ENCODE peak calls at places on chromosomes 1 and 21, in nine cellular contexts. One of them, this sample, is unnamed.

GRCh38 chr1:7265771-7266371 is 480.6 kb downstream of the CAMTA1 start:
- DNase-seq in fibroblast of mammary gland: peak; percentile 96
- DNase-seq in activated CD8-positive, alpha-beta memory T cell treated with anti-CD3 and anti-CD28 coated beads for 48 hours: no peak
- DNase-seq in KG1: no peak
- DNase-seq in activated T-helper 1 cell treated with anti-CD3 and anti-CD28 coated beads, Interleukin-12 subunit alpha, Interleukin-12 subunit beta, Interleukin-2, Interleukin-4 antibody, amounts not matched to agents 30 ng/mL and 10 ng/mL and 1 ng/mL, durations not matched to agents 14 hours and 24 hours and 36 hours: no peak
- DNase-seq in mesothelial cell of epicardium: peak; percentile 37
- DNase-seq in activated naive CD4-positive, alpha-beta T cell treated with Interleukin-2 at 50 U/mL for 16 hours: no peak
- DNase-seq in frontal cortex: no peak
- DNase-seq in activated naive CD8-positive, alpha-beta T cell treated with anti-CD3 and anti-CD28 coated beads, Interleukin-2, amount 50 U/mL, for 24 hours: no peak
- DNase-seq in this sample: no peak

GRCh38 chr21:16193758-16194606 is 464.2 kb downstream of the USP25 start:
- DNase-seq in frontal cortex: no peak
- DNase-seq in mesothelial cell of epicardium: peak; percentile 45
- DNase-seq in fibroblast of mammary gland: peak; percentile 87
- DNase-seq in activated naive CD4-positive, alpha-beta T cell treated with Interleukin-2 at 50 U/mL for 16 hours: no peak
- DNase-seq in activated CD8-positive, alpha-beta memory T cell treated with anti-CD3 and anti-CD28 coated beads for 48 hours: no peak
- DNase-seq in activated T-helper 1 cell treated with anti-CD3 and anti-CD28 coated beads, Interleukin-12 subunit alpha, Interleukin-12 subunit beta, Interleukin-2, Interleukin-4 antibody, amounts not matched to agents 30 ng/mL and 10 ng/mL and 1 ng/mL, durations not matched to agents 14 hours and 24 hours and 36 hours: no peak
- DNase-seq in KG1: peak; percentile 56
- DNase-seq in activated naive CD8-positive, alpha-beta T cell treated with anti-CD3 and anti-CD28 coated beads, Interleukin-2, amount 50 U/mL, for 24 hours: no peak
- DNase-seq in this sample: no peak

GRCh38 chr1:166988976-166989515 is at the start of gene MAEL:
- DNase-seq in KG1: no peak
- DNase-seq in activated CD8-positive, alpha-beta memory T cell treated with anti-CD3 and anti-CD28 coated beads for 48 hours: no peak
- DNase-seq in activated naive CD8-positive, alpha-beta T cell treated with anti-CD3 and anti-CD28 coated beads, Interleukin-2, amount 50 U/mL, for 24 hours: no peak
- DNase-seq in activated naive CD4-positive, alpha-beta T cell treated with Interleukin-2 at 50 U/mL for 16 hours: no peak
- DNase-seq in mesothelial cell of epicardium: no peak
- DNase-seq in activated T-helper 1 cell treated with anti-CD3 and anti-CD28 coated beads, Interleukin-12 subunit alpha, Interleukin-12 subunit beta, Interleukin-2, Interleukin-4 antibody, amounts not matched to agents 30 ng/mL and 10 ng/mL and 1 ng/mL, durations not matched to agents 14 hours and 24 hours and 36 hours: no peak
- DNase-seq in frontal cortex: no peak
- DNase-seq in fibroblast of mammary gland: peak; percentile 2
- DNase-seq in this sample: no peak

GRCh38 chr21:42843021-42843420 is 36.3 kb downstream of the WDR4 start:
- DNase-seq in activated CD8-positive, alpha-beta memory T cell treated with anti-CD3 and anti-CD28 coated beads for 48 hours: no peak
- DNase-seq in activated T-helper 1 cell treated with anti-CD3 and anti-CD28 coated beads, Interleukin-12 subunit alpha, Interleukin-12 subunit beta, Interleukin-2, Interleukin-4 antibody, amounts not matched to agents 30 ng/mL and 10 ng/mL and 1 ng/mL, durations not matched to agents 14 hours and 24 hours and 36 hours: no peak
- DNase-seq in activated naive CD4-positive, alpha-beta T cell treated with Interleukin-2 at 50 U/mL for 16 hours: no peak
- DNase-seq in fibroblast of mammary gland: no peak
- DNase-seq in mesothelial cell of epicardium: no peak
- DNase-seq in frontal cortex: no peak
- DNase-seq in activated naive CD8-positive, alpha-beta T cell treated with anti-CD3 and anti-CD28 coated beads, Interleukin-2, amount 50 U/mL, for 24 hours: no peak
- DNase-seq in KG1: no peak
- DNase-seq in this sample: no peak

GRCh38 chr1:40676516-40676915 is 11.0 kb upstream of the RIMS3 start:
- DNase-seq in activated naive CD8-positive, alpha-beta T cell treated with anti-CD3 and anti-CD28 coated beads, Interleukin-2, amount 50 U/mL, for 24 hours: no peak
- DNase-seq in activated T-helper 1 cell treated with anti-CD3 and anti-CD28 coated beads, Interleukin-12 subunit alpha, Interleukin-12 subunit beta, Interleukin-2, Interleukin-4 antibody, amounts not matched to agents 30 ng/mL and 10 ng/mL and 1 ng/mL, durations not matched to agents 14 hours and 24 hours and 36 hours: no peak
- DNase-seq in fibroblast of mammary gland: no peak
- DNase-seq in activated CD8-positive, alpha-beta memory T cell treated with anti-CD3 and anti-CD28 coated beads for 48 hours: no peak
- DNase-seq in activated naive CD4-positive, alpha-beta T cell treated with Interleukin-2 at 50 U/mL for 16 hours: no peak
- DNase-seq in KG1: no peak
- DNase-seq in frontal cortex: no peak
- DNase-seq in mesothelial cell of epicardium: no peak
- DNase-seq in this sample: no peak

GRCh38 chr1:180269848-180270766 is 40.0 kb downstream of the LHX4 start:
- DNase-seq in mesothelial cell of epicardium: peak; percentile 35
- DNase-seq in frontal cortex: no peak
- DNase-seq in KG1: no peak
- DNase-seq in activated naive CD4-positive, alpha-beta T cell treated with Interleukin-2 at 50 U/mL for 16 hours: no peak
- DNase-seq in fibroblast of mammary gland: no peak
- DNase-seq in activated T-helper 1 cell treated with anti-CD3 and anti-CD28 coated beads, Interleukin-12 subunit alpha, Interleukin-12 subunit beta, Interleukin-2, Interleukin-4 antibody, amounts not matched to agents 30 ng/mL and 10 ng/mL and 1 ng/mL, durations not matched to agents 14 hours and 24 hours and 36 hours: no peak
- DNase-seq in activated naive CD8-positive, alpha-beta T cell treated with anti-CD3 and anti-CD28 coated beads, Interleukin-2, amount 50 U/mL, for 24 hours: no peak
- DNase-seq in activated CD8-positive, alpha-beta memory T cell treated with anti-CD3 and anti-CD28 coated beads for 48 hours: no peak
- DNase-seq in this sample: no peak

GRCh38 chr1:33182452-33182851 is 609 bp upstream of the TRIM62 start:
- DNase-seq in activated CD8-positive, alpha-beta memory T cell treated with anti-CD3 and anti-CD28 coated beads for 48 hours: no peak
- DNase-seq in fibroblast of mammary gland: peak; percentile 62
- DNase-seq in activated T-helper 1 cell treated with anti-CD3 and anti-CD28 coated beads, Interleukin-12 subunit alpha, Interleukin-12 subunit beta, Interleukin-2, Interleukin-4 antibody, amounts not matched to agents 30 ng/mL and 10 ng/mL and 1 ng/mL, durations not matched to agents 14 hours and 24 hours and 36 hours: no peak
- DNase-seq in frontal cortex: no peak
- DNase-seq in KG1: no peak
- DNase-seq in activated naive CD4-positive, alpha-beta T cell treated with Interleukin-2 at 50 U/mL for 16 hours: no peak
- DNase-seq in mesothelial cell of epicardium: no peak
- DNase-seq in activated naive CD8-positive, alpha-beta T cell treated with anti-CD3 and anti-CD28 coated beads, Interleukin-2, amount 50 U/mL, for 24 hours: no peak
- DNase-seq in this sample: no peak

GRCh38 chr1:174605198-174605597 is 157.4 kb downstream of the GPR52 start:
- DNase-seq in activated naive CD8-positive, alpha-beta T cell treated with anti-CD3 and anti-CD28 coated beads, Interleukin-2, amount 50 U/mL, for 24 hours: no peak
- DNase-seq in activated naive CD4-positive, alpha-beta T cell treated with Interleukin-2 at 50 U/mL for 16 hours: no peak
- DNase-seq in frontal cortex: no peak
- DNase-seq in KG1: no peak
- DNase-seq in activated CD8-positive, alpha-beta memory T cell treated with anti-CD3 and anti-CD28 coated beads for 48 hours: no peak
- DNase-seq in fibroblast of mammary gland: no peak
- DNase-seq in mesothelial cell of epicardium: no peak
- DNase-seq in activated T-helper 1 cell treated with anti-CD3 and anti-CD28 coated beads, Interleukin-12 subunit alpha, Interleukin-12 subunit beta, Interleukin-2, Interleukin-4 antibody, amounts not matched to agents 30 ng/mL and 10 ng/mL and 1 ng/mL, durations not matched to agents 14 hours and 24 hours and 36 hours: no peak
- DNase-seq in this sample: no peak

GRCh38 chr1:15174615-15174983 is 21.1 kb downstream of the TMEM51 start:
- DNase-seq in frontal cortex: no peak
- DNase-seq in activated T-helper 1 cell treated with anti-CD3 and anti-CD28 coated beads, Interleukin-12 subunit alpha, Interleukin-12 subunit beta, Interleukin-2, Interleukin-4 antibody, amounts not matched to agents 30 ng/mL and 10 ng/mL and 1 ng/mL, durations not matched to agents 14 hours and 24 hours and 36 hours: no peak
- DNase-seq in fibroblast of mammary gland: peak; percentile 51
- DNase-seq in KG1: no peak
- DNase-seq in activated naive CD8-positive, alpha-beta T cell treated with anti-CD3 and anti-CD28 coated beads, Interleukin-2, amount 50 U/mL, for 24 hours: no peak
- DNase-seq in activated naive CD4-positive, alpha-beta T cell treated with Interleukin-2 at 50 U/mL for 16 hours: no peak
- DNase-seq in activated CD8-positive, alpha-beta memory T cell treated with anti-CD3 and anti-CD28 coated beads for 48 hours: no peak
- DNase-seq in mesothelial cell of epicardium: no peak
- DNase-seq in this sample: no peak

GRCh38 chr1:228345201-228345930 is 61.3 kb downstream of the TRIM11 start:
- DNase-seq in activated naive CD8-positive, alpha-beta T cell treated with anti-CD3 and anti-CD28 coated beads, Interleukin-2, amount 50 U/mL, for 24 hours: no peak
- DNase-seq in activated naive CD4-positive, alpha-beta T cell treated with Interleukin-2 at 50 U/mL for 16 hours: no peak
- DNase-seq in mesothelial cell of epicardium: no peak
- DNase-seq in activated T-helper 1 cell treated with anti-CD3 and anti-CD28 coated beads, Interleukin-12 subunit alpha, Interleukin-12 subunit beta, Interleukin-2, Interleukin-4 antibody, amounts not matched to agents 30 ng/mL and 10 ng/mL and 1 ng/mL, durations not matched to agents 14 hours and 24 hours and 36 hours: no peak
- DNase-seq in KG1: no peak
- DNase-seq in activated CD8-positive, alpha-beta memory T cell treated with anti-CD3 and anti-CD28 coated beads for 48 hours: no peak
- DNase-seq in frontal cortex: no peak
- DNase-seq in fibroblast of mammary gland: no peak
- DNase-seq in this sample: no peak

GRCh38 chr1:57887973-57888491 is 464.2 kb upstream of the DAB1 start:
- DNase-seq in activated T-helper 1 cell treated with anti-CD3 and anti-CD28 coated beads, Interleukin-12 subunit alpha, Interleukin-12 subunit beta, Interleukin-2, Interleukin-4 antibody, amounts not matched to agents 30 ng/mL and 10 ng/mL and 1 ng/mL, durations not matched to agents 14 hours and 24 hours and 36 hours: no peak
- DNase-seq in activated CD8-positive, alpha-beta memory T cell treated with anti-CD3 and anti-CD28 coated beads for 48 hours: no peak
- DNase-seq in fibroblast of mammary gland: no peak
- DNase-seq in KG1: no peak
- DNase-seq in activated naive CD8-positive, alpha-beta T cell treated with anti-CD3 and anti-CD28 coated beads, Interleukin-2, amount 50 U/mL, for 24 hours: no peak
- DNase-seq in activated naive CD4-positive, alpha-beta T cell treated with Interleukin-2 at 50 U/mL for 16 hours: no peak
- DNase-seq in mesothelial cell of epicardium: no peak
- DNase-seq in frontal cortex: no peak
- DNase-seq in this sample: no peak